ENCODE peak calls at places on chromosomes 1 and 21, in eight cellular contexts. Y, R, S, A, C, H, Z and T are unnamed samples.

GRCh38 chr1:224684920-224685547 is 68.9 kb downstream of the CNIH3 start:
- DNase-seq in H (no peak), Y (peak; percentile 19), R (no peak), Z (no peak), S (no peak), A (no peak), C (no peak), T (no peak)

GRCh38 chr1:232627645-232628334 is 2.1 kb downstream of the SIPA1L2 start:
- DNase-seq in H (peak; percentile 72), Y (peak; percentile 25), A (peak; percentile 34), S (no peak), Z (no peak), C (no peak), R (no peak), T (no peak)

GRCh38 chr1:151399890-151400235 is 490 bp downstream of the PSMB4 start:
- DNase-seq in Z (peak; percentile 32), C (no peak), H (peak; percentile 39), Y (peak; percentile 16), A (no peak), R (no peak), S (no peak), T (no peak)

GRCh38 chr1:10941891-10942541 is 70.4 kb upstream of the TARDBP start:
- DNase-seq in Y (peak; percentile 31), A (peak; percentile 27), C (peak; percentile 48), R (peak; percentile 60), S (peak; percentile 86), Z (peak; percentile 51), H (peak; percentile 29), T (no peak)

GRCh38 chr1:64077281-64077940 is 126.0 kb upstream of the UBE2U start:
- DNase-seq in H (peak; percentile 63), S (no peak), A (peak; percentile 52), Z (no peak), Y (no peak), C (no peak), R (no peak), T (no peak)

GRCh38 chr1:190168116-190168515 is 309.5 kb downstream of the BRINP3 start:
- DNase-seq in A (no peak), S (no peak), Y (peak; percentile 72), Z (no peak), H (peak; percentile 55), C (no peak), R (no peak), T (no peak)

GRCh38 chr1:236920270-236920894 is 83.9 kb downstream of the MT1HL1 start:
- DNase-seq in Y (no peak), H (no peak), S (no peak), R (no peak), C (no peak), A (no peak), Z (no peak), T (no peak)

GRCh38 chr1:163275222-163275621 is 46.5 kb upstream of the NUF2 start:
- DNase-seq in S (no peak), Z (no peak), H (peak; percentile 11), R (no peak), A (no peak), C (no peak), Y (peak; percentile 29), T (no peak)

GRCh38 chr1:204782118-204782700 is 88.5 kb upstream of the NFASC start:
- DNase-seq in R (no peak), A (no peak), C (no peak), Y (peak; percentile 2), S (no peak), H (peak; percentile 20), Z (no peak), T (no peak)

GRCh38 chr1:172642970-172643369 is 15.9 kb upstream of the FASLG start:
- DNase-seq in Y (peak; percentile 28), C (no peak), R (no peak), Z (no peak), H (peak; percentile 49), S (no peak), A (no peak), T (no peak)

GRCh38 chr1:17163789-17164666 is 40.9 kb upstream of the PADI1 start:
- DNase-seq in C (no peak), H (no peak), R (no peak), Z (no peak), Y (no peak), A (no peak), S (no peak), T (no peak)

GRCh38 chr1:226679853-226680516 is 59.1 kb downstream of the ITPKB start:
- DNase-seq in Y (peak; percentile 68), H (peak; percentile 58), R (peak; percentile 71), C (peak; percentile 74), Z (peak; percentile 84), A (peak; percentile 78), S (no peak), T (peak; percentile 91)

GRCh38 chr1:85386068-85386722 is 78.8 kb downstream of the DDAH1 start:
- DNase-seq in Z (no peak), H (no peak), S (no peak), C (no peak), A (no peak), Y (no peak), R (no peak), T (no peak)

GRCh38 chr1:232622378-232622777 is 7.6 kb downstream of the SIPA1L2 start:
- DNase-seq in R (no peak), A (no peak), C (no peak), H (no peak), Y (no peak), S (no peak), Z (no peak), T (no peak)

GRCh38 chr1:35269190-35269988 is 880 bp downstream of the ZMYM4 start:
- DNase-seq in H (no peak), R (no peak), Y (peak; percentile 39), S (no peak), Z (no peak), A (no peak), C (peak; percentile 10), T (no peak)

GRCh38 chr21:36976882-36977651 is 10.6 kb upstream of the HLCS start:
- DNase-seq in R (no peak), C (no peak), Y (peak; percentile 87), A (peak; percentile 14), Z (no peak), S (no peak), H (peak; percentile 88), T (no peak)

GRCh38 chr1:13965770-13966398 is 265.9 kb downstream of the PRDM2 start:
- DNase-seq in H (peak; percentile 59), A (peak; percentile 46), R (no peak), Z (peak; percentile 81), Y (peak; percentile 64), S (peak; percentile 23), C (no peak), T (peak; percentile 79)

GRCh38 chr1:168285419-168285790 is 4.7 kb downstream of the TBX19 start:
- DNase-seq in A (no peak), Y (no peak), Z (no peak), C (no peak), H (peak; percentile 85), S (no peak), R (no peak), T (no peak)

GRCh38 chr1:58848818-58849411 is 65.1 kb upstream of the JUN start:
- DNase-seq in H (peak; percentile 99), Y (peak; percentile 98), S (no peak), C (no peak), A (no peak), Z (peak; percentile 65), R (no peak), T (peak; percentile 73)

GRCh38 chr1:26560403-26560780 is 30.8 kb downstream of the RPS6KA1 start:
- DNase-seq in R (no peak), A (no peak), H (no peak), C (no peak), S (no peak), Y (no peak), Z (no peak), T (no peak)

GRCh38 chr1:1677718-1678580 is 14.6 kb downstream of the SLC35E2B start:
- DNase-seq in Z (peak; percentile 15), Y (no peak), C (peak; percentile 14), R (peak; percentile 28), S (no peak), A (no peak), H (no peak), T (no peak)

GRCh38 chr1:160682983-160683886 is 28.4 kb downstream of the CD48 start:
- DNase-seq in Y (no peak), Z (no peak), R (no peak), C (no peak), S (no peak), A (no peak), H (peak; percentile 41), T (no peak)

GRCh38 chr1:187715483-187715882 is 886.7 kb downstream of the PLA2G4A start:
- DNase-seq in A (no peak), Y (no peak), R (no peak), Z (no peak), H (no peak), S (no peak), C (no peak), T (no peak)

GRCh38 chr1:246679211-246680177 is 44.7 kb upstream of the SCCPDH start:
- DNase-seq in C (no peak), A (no peak), S (no peak), R (no peak), H (no peak), Z (no peak), Y (no peak), T (no peak)

GRCh38 chr1:177355575-177355974 is 184.8 kb downstream of the BRINP2 start:
- DNase-seq in Z (no peak), H (peak; percentile 4), R (no peak), A (peak; percentile 42), S (no peak), Y (peak; percentile 48), C (no peak), T (no peak)

GRCh38 chr1:35031103-35031452 is 667 bp downstream of the ZMYM6 start:
- DNase-seq in R (peak; percentile 22), H (peak; percentile 64), Y (peak; percentile 45), A (no peak), S (peak; percentile 18), C (peak; percentile 23), Z (peak; percentile 30), T (peak; percentile 43)

GRCh38 chr1:19203440-19203839 is 6.6 kb downstream of the UBR4 start:
- DNase-seq in A (no peak), S (no peak), C (no peak), R (no peak), Z (no peak), Y (peak; percentile 64), H (peak; percentile 95), T (no peak)

GRCh38 chr1:244180256-244180655 is 129.2 kb downstream of the ZBTB18 start:
- DNase-seq in S (no peak), Z (no peak), A (no peak), Y (peak; percentile 33), R (no peak), C (no peak), H (no peak), T (no peak)

GRCh38 chr1:167678422-167678821 is 43.4 kb upstream of the MPZL1 start:
- DNase-seq in A (no peak), C (no peak), Y (no peak), S (no peak), H (no peak), Z (no peak), R (no peak), T (no peak)

GRCh38 chr21:45366931-45367401 is 38.0 kb upstream of the COL18A1 start:
- DNase-seq in C (no peak), A (no peak), S (no peak), H (peak; percentile 99), Y (peak; percentile 98), R (no peak), Z (peak; percentile 90), T (no peak)

GRCh38 chr1:234611799-234612351 is 1.9 kb upstream of the IRF2BP2 start:
- DNase-seq in A (peak; percentile 75), R (no peak), H (no peak), Y (no peak), C (no peak), S (no peak), Z (peak; percentile 48), T (peak; percentile 56)

GRCh38 chr1:95640746-95641145 is 406.7 kb downstream of the RWDD3 start:
- DNase-seq in C (no peak), R (no peak), Z (no peak), H (peak; percentile 16), S (no peak), A (no peak), Y (peak; percentile 23), T (no peak)

GRCh38 chr1:101317590-101317989 is 80.8 kb downstream of the S1PR1 start:
- DNase-seq in Y (no peak), A (no peak), R (no peak), S (no peak), Z (no peak), C (no peak), H (no peak), T (no peak)

GRCh38 chr21:39176312-39176711 is 6.9 kb downstream of the PSMG1 start:
- DNase-seq in A (no peak), S (no peak), Z (no peak), R (no peak), Y (no peak), C (no peak), H (no peak), T (no peak)